ENCODE peak calls at places on chromosomes 6 and 20, in four cellular contexts. B is nephron progenitor cell, R is GM06990, A is omental fat pad. L is an unnamed sample.

GRCh38 chr6:149089508-149089907 is 228.0 kb upstream of the TAB2 start:
- DNase-seq in A (no peak), B (peak), R (no peak), L (no peak)

GRCh38 chr20:39822667-39823066 is 860.5 kb downstream of the DHX35 start:
- DNase-seq in B (no peak), R (no peak), A (no peak), L (peak)

GRCh38 chr6:18284261-18284660 is 19.9 kb upstream of the DEK start:
- DNase-seq in A (no peak), R (no peak), B (no peak), L (no peak)

GRCh38 chr6:144460224-144461095 is 175.3 kb downstream of the UTRN start:
- DNase-seq in R (peak), A (no peak), B (no peak), L (no peak)

GRCh38 chr6:142165227-142165626 is 18.2 kb downstream of the VTA1 start:
- DNase-seq in B (no peak), A (no peak), R (no peak), L (no peak)

GRCh38 chr6:113449051-113449450 is 408.1 kb upstream of the MARCKS start:
- DNase-seq in A (no peak), R (no peak), B (no peak), L (peak)

GRCh38 chr20:62662422-62662821 is 20.1 kb downstream of the SLCO4A1 start:
- DNase-seq in B (no peak), A (no peak), R (no peak), L (peak)

GRCh38 chr6:131060311-131060710 is 2.7 kb downstream of the EPB41L2 start:
- DNase-seq in R (peak), B (no peak), A (no peak), L (peak)

GRCh38 chr6:156060013-156060412 is 604.4 kb upstream of the NOX3 start:
- DNase-seq in A (no peak), B (no peak), R (no peak), L (no peak)

GRCh38 chr6:31776563-31776960 is 566 bp downstream of the VWA7 start:
- DNase-seq in A (no peak), R (no peak), B (peak), L (no peak)

GRCh38 chr6:115798229-115798628 is 262.5 kb downstream of the FRK start:
- DNase-seq in A (no peak), B (no peak), R (no peak), L (no peak)

GRCh38 chr6:6893701-6894100 is 214.1 kb upstream of the RREB1 start:
- DNase-seq in B (no peak), R (no peak), A (no peak), L (peak)

GRCh38 chr20:58511364-58511763 is 3.8 kb downstream of the APCDD1L start:
- DNase-seq in B (no peak), R (no peak), A (no peak), L (peak)

GRCh38 chr6:22145823-22146379 is 150.9 kb downstream of the PRL start:
- DNase-seq in R (no peak), A (no peak), B (peak), L (peak)

GRCh38 chr6:139277161-139277560 is 14.6 kb downstream of the TXLNB start:
- DNase-seq in R (no peak), B (no peak), A (no peak), L (peak)

GRCh38 chr6:156883497-156884252 is 106.5 kb downstream of the ARID1B start:
- DNase-seq in R (peak), A (no peak), B (no peak), L (peak)

GRCh38 chr20:26163890-26164289 is 467.2 kb upstream of the ZNF337 start:
- DNase-seq in B (no peak), R (no peak), A (no peak), L (peak)

GRCh38 chr6:150016324-150017185 is 8.8 kb downstream of the RAET1L start:
- DNase-seq in B (peak), A (no peak), R (peak), L (peak)

GRCh38 chr6:89291256-89291819 is 23.8 kb downstream of the GABRR2 start:
- DNase-seq in B (no peak), R (no peak), A (no peak), L (no peak)

GRCh38 chr6:144931172-144932035 is 646.3 kb downstream of the UTRN start:
- DNase-seq in R (no peak), B (peak), A (no peak), L (peak)

GRCh38 chr20:35823937-35824336 is 52.1 kb downstream of the PHF20 start:
- DNase-seq in R (no peak), A (no peak), B (no peak), L (no peak)

GRCh38 chr6:163951326-163951725 is 536.8 kb downstream of the QKI start:
- DNase-seq in R (no peak), A (no peak), B (no peak), L (no peak)

GRCh38 chr20:58649288-58650180 is 1.5 kb upstream of the STX16 start:
- DNase-seq in R (peak), A (no peak), B (peak), L (no peak)

GRCh38 chr20:37803476-37804307 is 99.2 kb upstream of the VSTM2L start:
- DNase-seq in A (no peak), B (peak), R (peak), L (no peak)

GRCh38 chr20:5945963-5946362 is 4.4 kb downstream of the TRMT6 start:
- DNase-seq in R (no peak), B (no peak), A (no peak), L (peak)

GRCh38 chr20:51631011-51631950 is 88.8 kb upstream of the NFATC2 start:
- DNase-seq in R (no peak), A (peak), B (no peak), L (peak)

GRCh38 chr20:46058656-46059281 is 29.8 kb downstream of the SLC12A5 start:
- DNase-seq in A (no peak), R (no peak), B (peak), L (no peak)

GRCh38 chr6:34485321-34486060 is 19.6 kb downstream of the PACSIN1 start:
- DNase-seq in R (no peak), A (no peak), B (no peak), L (no peak)

DNA sequence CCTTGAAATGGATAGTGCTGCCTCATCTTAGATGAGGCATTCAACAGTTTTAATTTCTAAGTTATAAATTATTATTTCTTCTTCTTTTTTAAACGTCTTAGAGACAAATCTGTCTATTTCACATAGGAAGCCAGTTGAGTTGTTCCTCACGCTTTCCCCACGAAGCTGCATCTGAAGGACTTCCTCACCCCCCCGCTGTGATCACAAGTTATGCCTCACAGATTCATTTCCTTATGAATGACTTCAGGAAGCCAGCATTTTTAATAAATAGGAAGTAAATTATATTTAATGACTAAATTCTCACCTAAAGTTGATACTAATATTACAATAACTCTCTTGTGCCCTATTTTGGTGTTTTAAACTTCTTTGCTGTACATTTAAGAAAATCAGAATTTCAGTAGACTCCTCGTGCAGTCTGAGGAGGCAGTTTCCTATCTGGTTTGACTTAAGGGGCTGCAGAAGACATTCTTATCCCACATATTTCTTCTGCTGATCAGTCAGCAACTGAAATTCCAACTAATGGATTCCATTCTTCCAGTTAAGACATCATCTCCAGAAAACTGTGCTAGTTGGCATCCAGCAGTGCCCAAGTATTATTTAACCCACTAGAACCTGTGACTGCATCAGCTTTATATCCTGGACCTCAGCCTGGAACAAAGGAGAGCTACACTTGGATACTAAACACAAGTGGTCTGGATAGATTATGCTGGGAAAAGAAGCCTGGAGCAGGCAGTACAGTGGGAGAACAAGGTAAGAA is 182.7 kb upstream of the CCN2 start:
- DNase-seq in A (no peak), R (no peak), B (no peak), L (no peak)
- TF ChIP-seq CTCF in A (no peak), R (no peak), B (no peak), L (no peak)

GRCh38 chr6:80742481-80742880 is 636.0 kb downstream of the BCKDHB start:
- DNase-seq in R (no peak), B (no peak), A (no peak), L (peak)
- TF ChIP-seq CTCF in R (peak), B (peak), A (no peak), L (peak)

DNA sequence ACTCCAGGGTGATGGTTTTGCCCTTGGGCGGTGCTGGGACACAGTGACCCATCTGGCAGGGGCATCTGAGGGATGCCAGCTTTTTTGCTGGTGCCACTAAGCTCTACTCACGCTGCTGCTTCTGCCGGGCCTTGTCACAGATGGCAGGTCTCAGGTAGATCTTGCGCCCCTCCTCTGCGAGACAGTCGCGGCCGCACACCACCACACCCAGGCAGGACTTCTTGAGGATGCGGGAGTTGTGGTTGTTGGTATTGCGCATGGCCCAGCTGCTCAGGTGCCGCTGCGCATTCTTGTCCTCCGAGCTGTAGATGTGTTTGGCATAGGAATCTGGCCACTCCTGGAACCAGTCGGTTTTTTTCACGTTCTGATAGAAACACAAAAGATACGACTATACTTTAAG is 14.7 kb downstream of the GCM1 start:
- DNase-seq in B (no peak), R (no peak), A (no peak), L (no peak)
- TF ChIP-seq CTCF in B (no peak), R (no peak), A (no peak), L (no peak)

DNA sequence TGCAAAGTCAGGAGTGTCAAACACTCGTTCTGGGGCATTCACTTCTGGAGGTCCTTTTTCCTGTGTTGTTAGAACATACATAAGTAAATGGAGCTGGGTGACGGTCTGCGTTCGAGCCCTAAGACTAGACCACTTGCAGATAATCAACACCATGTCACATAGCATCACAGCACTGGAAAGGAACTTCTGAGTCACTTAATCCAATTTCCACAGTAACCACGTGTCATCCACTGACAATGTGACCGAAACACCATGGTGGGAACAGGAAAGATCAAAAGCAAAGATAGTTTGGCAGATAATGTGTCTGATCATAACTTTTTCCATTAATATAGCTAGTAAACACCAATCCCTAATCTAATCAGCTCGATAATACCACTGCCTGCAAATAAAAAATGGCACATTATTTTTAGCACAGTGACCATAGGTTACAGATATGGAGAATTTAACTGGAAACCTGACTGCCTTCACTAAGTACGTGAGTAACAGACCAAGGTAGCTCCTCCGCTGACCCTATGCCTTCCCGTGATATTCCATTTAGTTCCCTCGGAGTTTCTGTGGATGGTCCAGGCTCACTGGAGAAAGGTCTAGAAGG is 34.8 kb downstream of the WRNIP1 start:
- DNase-seq in A (no peak), R (no peak), B (no peak), L (no peak)
- TF ChIP-seq CTCF in A (no peak), R (no peak), B (no peak), L (no peak)

L was measured in fibroblast of lung.